ENCODE peak calls at places on chromosomes 2 and 18, in six cellular contexts. N is Calu3, W is A549, B is cardiac muscle cell, V is fibroblast of lung, U is chondrocyte. Z is an unnamed sample.

GRCh38 chr2:38386831-38387230 is 9.8 kb upstream of the ATL2 start:
- DNase-seq in N (no peak), W (no peak), B (no peak), V (no peak), U (no peak), Z (no peak)

GRCh38 chr2:71220743-71221142 is 6.2 kb downstream of the PAIP2B start:
- DNase-seq in N (no peak), W (no peak), B (no peak), V (no peak), U (no peak), Z (no peak)

GRCh38 chr2:170848587-170848986 is 31.9 kb downstream of the GAD1 start:
- DNase-seq in N (no peak), W (no peak), B (no peak), V (peak), U (no peak), Z (no peak)

GRCh38 chr2:25817630-25818029 is 60.7 kb downstream of the ASXL2 start:
- DNase-seq in N (no peak), W (no peak), B (no peak), V (no peak), U (no peak), Z (peak)

GRCh38 chr2:31258351-31258750 is 24.4 kb downstream of the EHD3 start:
- DNase-seq in N (no peak), W (no peak), B (no peak), V (no peak), U (no peak), Z (peak)

GRCh38 chr18:8946046-8946838 is 156.3 kb upstream of the NDUFV2 start:
- DNase-seq in N (no peak), W (no peak), B (no peak), V (peak), U (no peak), Z (no peak)

GRCh38 chr2:187424156-187424555 is 23.9 kb downstream of the CALCRL start:
- DNase-seq in N (no peak), W (no peak), B (no peak), V (no peak), U (no peak), Z (no peak)

GRCh38 chr2:139353874-139354273 is 573.7 kb upstream of the NXPH2 start:
- DNase-seq in N (no peak), W (no peak), B (no peak), V (no peak), U (no peak), Z (no peak)

GRCh38 chr18:59988098-59988706 is 88.4 kb downstream of the PMAIP1 start:
- DNase-seq in N (peak), W (peak), B (peak), V (peak), U (no peak), Z (peak)

GRCh38 chr2:126029316-126029715 is 626.6 kb upstream of the GYPC start:
- DNase-seq in N (no peak), W (no peak), B (peak), V (no peak), U (no peak), Z (no peak)
- TF ChIP-seq CTCF in N (no peak), W (no peak), B (no peak), V (no peak), U (no peak), Z (no peak)

DNA sequence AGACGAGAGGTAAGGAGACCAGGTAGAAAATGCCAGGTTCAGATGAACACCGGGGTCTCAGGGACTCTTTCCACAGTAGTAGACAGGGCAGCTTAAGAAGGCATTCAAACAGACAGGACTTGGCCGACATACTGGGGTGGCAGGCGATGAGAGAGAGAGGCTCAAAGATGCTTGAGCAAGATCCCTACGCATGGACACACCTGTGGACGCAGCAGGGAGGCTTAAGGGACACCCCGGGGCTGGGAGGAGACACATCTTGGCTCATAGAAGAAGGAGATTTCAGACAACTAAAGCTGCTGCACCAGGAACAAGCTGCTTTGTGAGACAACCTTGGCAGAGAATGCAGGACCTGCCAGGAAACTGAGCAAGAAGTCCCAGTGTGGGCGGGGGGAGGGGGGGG is 400.9 kb downstream of the NBAS start:
- DNase-seq in N (no peak), W (no peak), B (no peak), V (no peak), U (no peak), Z (no peak)
- TF ChIP-seq CTCF in N (no peak), W (no peak), B (no peak), V (no peak), U (no peak), Z (no peak)

GRCh38 chr2:197058777-197059176 is 132.3 kb upstream of the PGAP1 start:
- DNase-seq in N (no peak), W (no peak), B (no peak), V (no peak), U (no peak), Z (no peak)

GRCh38 chr2:197055045-197055444 is 128.5 kb upstream of the PGAP1 start:
- DNase-seq in N (no peak), W (no peak), B (no peak), V (no peak), U (no peak), Z (no peak)

GRCh38 chr2:197059498-197059897 is 133.0 kb upstream of the PGAP1 start:
- DNase-seq in N (no peak), W (no peak), B (no peak), V (no peak), U (no peak), Z (no peak)

GRCh38 chr2:197054437-197054836 is 127.9 kb upstream of the PGAP1 start:
- DNase-seq in N (no peak), W (no peak), B (no peak), V (no peak), U (no peak), Z (no peak)

DNA sequence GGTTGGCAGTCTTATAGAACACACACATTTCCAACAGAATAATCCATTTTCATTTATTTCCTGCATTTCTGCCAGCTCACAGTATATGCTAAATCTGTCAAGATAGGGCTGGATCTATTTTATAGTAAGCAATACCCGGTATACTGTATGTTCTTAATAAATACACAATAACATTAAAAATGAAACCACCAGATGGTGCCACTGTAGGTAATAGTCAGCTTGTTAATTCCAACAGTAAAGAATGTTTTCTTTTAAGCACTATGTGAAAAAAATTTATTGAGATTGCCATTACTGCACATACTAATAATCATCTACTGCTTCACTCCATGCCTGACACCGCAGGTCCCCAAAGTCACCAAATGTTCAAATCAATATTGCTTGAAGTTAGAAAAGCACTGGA is 131.4 kb upstream of the PGAP1 start:
- DNase-seq in N (no peak), W (no peak), B (no peak), V (peak), U (no peak), Z (no peak)
- TF ChIP-seq CTCF in N (no peak), W (no peak), B (no peak), V (no peak), U (peak), Z (no peak)

DNA sequence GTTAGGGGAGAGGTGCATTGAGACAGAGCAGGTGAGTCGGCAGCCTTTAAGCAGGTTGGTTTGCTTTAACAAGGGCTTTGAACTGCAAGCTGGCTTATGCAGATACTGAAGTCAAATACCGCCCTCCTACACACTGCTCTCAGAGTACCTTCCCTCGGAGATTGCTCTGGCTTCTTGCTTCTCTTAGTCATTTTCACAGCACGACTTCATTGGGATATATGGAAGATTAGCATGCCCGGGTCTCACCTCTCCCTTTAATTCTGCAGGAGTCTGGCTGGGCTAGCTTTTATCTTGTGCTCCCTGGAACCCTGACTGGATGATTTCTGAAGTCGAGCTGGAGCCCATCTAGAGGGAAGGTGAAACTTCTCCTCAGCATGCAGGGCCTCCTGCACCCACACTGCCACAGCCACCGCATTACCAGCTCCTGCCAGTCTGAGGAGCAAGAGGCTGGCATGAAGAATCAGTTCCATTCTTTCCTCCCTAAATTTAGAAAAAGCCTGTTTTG is 395.5 kb upstream of the HNRNPA3 start:
- DNase-seq in N (peak), W (no peak), B (peak), V (no peak), U (no peak), Z (no peak)
- TF ChIP-seq CTCF in N (peak), W (no peak), B (no peak), V (no peak), U (peak), Z (no peak)

GRCh38 chr2:101341901-101342624 is 33.6 kb upstream of the RNF149 start:
- DNase-seq in N (peak), W (peak), B (peak), V (peak), U (no peak), Z (peak)
- TF ChIP-seq CTCF in N (peak), W (peak), B (peak), V (peak), U (peak), Z (peak)

GRCh38 chr18:47777626-47778025 is 152.8 kb downstream of the SMAD2 start:
- DNase-seq in N (no peak), W (no peak), B (no peak), V (no peak), U (no peak), Z (no peak)

GRCh38 chr18:47779381-47779780 is 151.1 kb downstream of the SMAD2 start:
- DNase-seq in N (no peak), W (no peak), B (no peak), V (no peak), U (no peak), Z (no peak)

GRCh38 chr18:47772374-47773248 is 157.8 kb downstream of the SMAD2 start:
- DNase-seq in N (peak), W (peak), B (peak), V (peak), U (no peak), Z (peak)

GRCh38 chr18:47773931-47774330 is 156.5 kb downstream of the SMAD2 start:
- DNase-seq in N (no peak), W (no peak), B (no peak), V (no peak), U (no peak), Z (no peak)

GRCh38 chr18:47775961-47776360 is 154.5 kb downstream of the SMAD2 start:
- DNase-seq in N (no peak), W (no peak), B (peak), V (peak), U (no peak), Z (no peak)
- TF ChIP-seq CTCF in N (no peak), W (no peak), B (peak), V (peak), U (peak), Z (no peak)

GRCh38 chr2:181430406-181431199 is 26.6 kb upstream of the ITGA4 start:
- DNase-seq in N (peak), W (no peak), B (no peak), V (peak), U (no peak), Z (no peak)
- TF ChIP-seq CTCF in N (no peak), W (no peak), B (peak), V (peak), U (peak), Z (peak)

GRCh38 chr18:63427566-63427965 is 5.3 kb upstream of the VPS4B start:
- DNase-seq in N (peak), W (no peak), B (no peak), V (no peak), U (no peak), Z (no peak)

GRCh38 chr18:63421514-63421913 is 762 bp downstream of the VPS4B start:
- DNase-seq in N (no peak), W (no peak), B (no peak), V (no peak), U (no peak), Z (no peak)

GRCh38 chr18:63422087-63422861 is at the start of gene VPS4B:
- DNase-seq in N (peak), W (peak), B (peak), V (peak), U (peak), Z (peak)

GRCh38 chr18:63422862-63423304 is 607 bp upstream of the VPS4B start:
- DNase-seq in N (no peak), W (peak), B (no peak), V (no peak), U (no peak), Z (no peak)
- TF ChIP-seq CTCF in N (no peak), W (no peak), B (no peak), V (no peak), U (peak), Z (no peak)

GRCh38 chr2:73827018-73827417 is 1.7 kb upstream of the STAMBP start:
- DNase-seq in N (no peak), W (peak), B (peak), V (peak), U (no peak), Z (no peak)
- TF ChIP-seq CTCF in N (no peak), W (peak), B (peak), V (peak), U (peak), Z (peak)